ENCODE peak calls at places on chromosomes 6 and 20, in four cellular contexts. U is mammary epithelial cell, J is cardiac muscle cell, V is adrenal gland. Y is an unnamed sample. For H3K27me3, the result is how much of the 10 kb centered on the place peaks cover.

GRCh38 chr20:11753155-11753554 is 164.5 kb upstream of the BTBD3 start:
- DNase-seq in U (no peak), J (no peak), V (no peak), Y (no peak)

GRCh38 chr6:112357801-112358200 is 10.7 kb downstream of the RFPL4B start:
- DNase-seq in V (no peak), J (no peak), U (peak), Y (no peak)

GRCh38 chr6:2055143-2055542 is 190.3 kb downstream of the GMDS start:
- DNase-seq in V (no peak), J (no peak), U (no peak), Y (no peak)

GRCh38 chr20:31278178-31278577 is 20.7 kb downstream of the DEFB115 start:
- DNase-seq in J (no peak), U (no peak), V (no peak), Y (no peak)

GRCh38 chr20:59518881-59519706 is 85.2 kb upstream of the PHACTR3 start:
- DNase-seq in U (peak), J (peak), V (peak), Y (peak)

GRCh38 chr6:87754828-87755227 is 52.8 kb upstream of the AKIRIN2 start:
- DNase-seq in U (no peak), J (no peak), V (no peak), Y (no peak)

GRCh38 chr6:158669145-158670035 is 19.5 kb downstream of the SYTL3 start:
- DNase-seq in U (peak), J (no peak), V (no peak), Y (no peak)

GRCh38 chr6:14231546-14232280 is 114.1 kb downstream of the CD83 start:
- DNase-seq in U (no peak), J (no peak), V (no peak), Y (no peak)

GRCh38 chr6:33633462-33634158 is 12.5 kb downstream of the ITPR3 start:
- DNase-seq in V (peak), J (peak), U (peak), Y (peak)

GRCh38 chr6:53192590-53193232 is 44.1 kb upstream of the GCM1 start:
- DNase-seq in V (peak), U (no peak), J (no peak), Y (no peak)

GRCh38 chr20:48421547-48421946 is 406.3 kb downstream of the PREX1 start:
- DNase-seq in V (no peak), U (no peak), J (no peak), Y (no peak)

GRCh38 chr6:107443066-107443903 is 16.1 kb downstream of the PDSS2 start:
- DNase-seq in J (no peak), U (no peak), V (no peak), Y (no peak)

GRCh38 chr20:62027116-62027515 is 38.6 kb downstream of the TAF4 start:
- DNase-seq in V (peak), J (no peak), U (no peak), Y (no peak)

GRCh38 chr6:140134224-140134623 is 759.8 kb upstream of the CITED2 start:
- DNase-seq in V (no peak), J (no peak), U (no peak), Y (no peak)

GRCh38 chr20:2236266-2236665 is 59.5 kb upstream of the TGM3 start:
- DNase-seq in V (no peak), J (peak), U (peak), Y (no peak)

GRCh38 chr6:5619249-5619648 is 357.9 kb downstream of the FARS2 start:
- DNase-seq in V (no peak), U (no peak), J (no peak), Y (peak)

GRCh38 chr6:139062921-139063320 is 34.4 kb downstream of the ABRACL start:
- DNase-seq in V (no peak), U (no peak), J (no peak), Y (no peak)

GRCh38 chr20:23286346-23286745 is 64.2 kb upstream of the NXT1 start:
- DNase-seq in V (no peak), U (no peak), J (no peak), Y (no peak)

GRCh38 chr20:37230200-37230599 is 31.4 kb downstream of the GHRH start:
- DNase-seq in J (no peak), V (no peak), U (no peak), Y (no peak)

GRCh38 chr20:57030611-57031600 is 235.5 kb downstream of the BMP7 start:
- DNase-seq in J (peak), V (no peak), U (no peak), Y (no peak)

GRCh38 chr6:12440981-12441380 is 150.8 kb downstream of the EDN1 start:
- DNase-seq in U (peak), J (peak), V (no peak), Y (no peak)

GRCh38 chr6:37068523-37069270 is 63.2 kb downstream of the FGD2 start:
- DNase-seq in V (no peak), J (no peak), U (no peak), Y (no peak)

GRCh38 chr6:37137201-37137880 is 32.6 kb upstream of the PIM1 start:
- DNase-seq in J (peak), V (no peak), U (peak), Y (no peak)

GRCh38 chr20:38143646-38144554 is 21.2 kb downstream of the TGM2 start:
- DNase-seq in U (peak), V (peak), J (peak), Y (no peak)

GRCh38 chr6:11163932-11164331 is 52.4 kb upstream of the ERVFRD-1 start:
- DNase-seq in U (no peak), J (no peak), V (no peak), Y (no peak)

GRCh38 chr20:23652926-23653325 is 15.2 kb upstream of the CST3 start:
- DNase-seq in U (no peak), V (no peak), J (no peak), Y (no peak)

GRCh38 chr6:135686784-135687301 is 164.7 kb upstream of the PDE7B start:
- DNase-seq in J (no peak), U (peak), V (no peak), Y (no peak)

GRCh38 chr6:162887981-162888689 is 160.4 kb downstream of the PACRG start:
- DNase-seq in V (peak), U (no peak), J (no peak), Y (no peak)

GRCh38 chr6:55578537-55579363 is at the start of gene HMGCLL1:
- DNase-seq in V (no peak), J (peak), U (peak), Y (no peak)

GRCh38 chr6:38152620-38153019 is 333.1 kb downstream of the ZFAND3 start:
- DNase-seq in U (no peak), V (no peak), J (no peak), Y (no peak)

DNA sequence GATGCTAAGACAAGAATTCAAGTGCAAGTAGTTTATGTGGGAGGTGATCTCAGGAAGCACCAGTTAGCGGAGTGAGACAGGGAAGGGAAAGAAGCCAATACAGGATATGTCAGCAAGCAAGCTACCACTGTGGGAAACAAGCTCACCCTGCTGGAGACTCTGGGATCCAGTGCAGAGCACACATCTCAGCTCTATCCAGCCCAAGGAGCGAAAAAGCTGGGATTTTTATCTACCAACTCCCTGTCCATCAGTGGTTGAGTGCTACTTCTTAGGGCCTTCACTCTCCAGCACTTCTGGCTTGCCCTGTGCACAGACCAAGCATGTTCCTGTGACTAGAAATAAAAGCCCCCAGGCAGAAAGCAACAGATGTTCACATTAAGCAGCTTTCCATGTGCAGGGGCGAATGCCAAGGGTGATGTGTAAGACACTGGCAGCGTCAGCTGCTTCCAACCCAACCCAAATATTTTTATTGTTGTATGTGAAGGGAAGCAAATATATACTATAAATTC is 10.8 kb upstream of the RNF24 start:
- DNase-seq in J (peak), U (peak), V (no peak), Y (no peak)
- H3K27ac ChIP-seq in J (no peak), U (no peak), V (no peak), Y (no peak)

GRCh38 chr6:35213161-35213823 is 464 bp upstream of the SCUBE3 start:
- DNase-seq in U (no peak), J (peak), V (no peak), Y (no peak)

GRCh38 chr6:35214869-35215664 is 1.3 kb downstream of the SCUBE3 start:
- DNase-seq in J (peak), V (no peak), U (no peak), Y (no peak)

GRCh38 chr6:35216412-35216732 is 2.6 kb downstream of the SCUBE3 start:
- DNase-seq in J (no peak), U (no peak), V (no peak), Y (no peak)

GRCh38 chr6:35215665-35216411 is 2.1 kb downstream of the SCUBE3 start:
- DNase-seq in V (no peak), U (no peak), J (no peak), Y (no peak)

GRCh38 chr6:35213824-35214756 is at the start of gene SCUBE3:
- DNase-seq in U (peak), J (peak), V (peak), Y (peak)
- H3K4me3 ChIP-seq in U (peak), J (peak), V (peak), Y (peak)

DNA sequence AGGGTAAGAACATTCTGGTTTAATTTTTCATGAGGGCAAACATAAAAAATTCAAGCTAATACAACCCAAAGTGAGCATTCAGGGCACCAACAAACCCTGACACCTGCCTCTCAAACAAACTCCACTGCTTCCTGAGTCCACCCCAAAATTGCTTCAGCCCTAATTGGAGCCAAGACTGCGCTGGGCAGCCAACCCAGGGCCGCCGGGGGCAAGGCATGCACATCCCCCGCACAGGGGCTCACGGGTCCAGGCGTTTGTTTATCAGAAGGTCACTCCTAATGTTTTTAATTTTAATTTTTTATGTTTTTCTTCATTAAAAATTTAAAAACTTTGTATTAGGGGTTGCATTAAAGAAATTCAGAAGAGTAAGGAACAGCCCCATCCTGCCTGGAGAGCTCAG is 459.1 kb upstream of the CDH4 start:
- DNase-seq in J (no peak), U (no peak), V (no peak), Y (no peak)
- H3K27me3 ChIP-seq in J (under half), U (under half), V (under half), Y (under half)

DNA sequence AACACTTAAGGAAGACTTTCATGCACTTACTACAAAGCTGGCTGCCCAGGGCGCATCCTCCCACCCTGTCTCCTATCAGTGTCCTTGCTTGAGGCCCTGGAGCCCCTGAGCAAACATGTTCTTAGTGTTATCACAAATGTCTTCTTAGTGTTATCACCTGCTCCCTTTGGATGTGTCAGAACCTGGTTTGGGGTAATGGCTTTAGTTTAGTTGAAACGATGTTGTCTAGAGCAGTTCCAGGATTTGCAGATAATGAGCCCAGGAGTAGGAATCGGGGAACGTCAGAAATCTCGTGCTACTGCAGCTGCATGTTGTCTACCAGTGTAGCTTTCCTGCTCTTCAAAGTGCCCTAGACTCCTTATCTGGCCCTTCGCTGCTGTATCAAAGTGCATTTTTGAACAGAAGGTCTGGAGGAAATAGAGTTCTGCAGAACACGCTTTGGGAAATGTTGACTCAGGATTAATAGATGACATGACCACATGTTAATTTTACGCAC is 69.6 kb downstream of the PHACTR2 start:
- DNase-seq in U (no peak), V (no peak), J (peak), Y (no peak)
- H3K27ac ChIP-seq in U (no peak), V (peak), J (peak), Y (no peak)

GRCh38 chr20:33668791-33669155 is 2.0 kb downstream of the ACTL10 start:
- DNase-seq in J (no peak), U (no peak), V (no peak), Y (no peak)
- H3K4me3 ChIP-seq in J (no peak), U (no peak), V (no peak), Y (no peak)

DNA sequence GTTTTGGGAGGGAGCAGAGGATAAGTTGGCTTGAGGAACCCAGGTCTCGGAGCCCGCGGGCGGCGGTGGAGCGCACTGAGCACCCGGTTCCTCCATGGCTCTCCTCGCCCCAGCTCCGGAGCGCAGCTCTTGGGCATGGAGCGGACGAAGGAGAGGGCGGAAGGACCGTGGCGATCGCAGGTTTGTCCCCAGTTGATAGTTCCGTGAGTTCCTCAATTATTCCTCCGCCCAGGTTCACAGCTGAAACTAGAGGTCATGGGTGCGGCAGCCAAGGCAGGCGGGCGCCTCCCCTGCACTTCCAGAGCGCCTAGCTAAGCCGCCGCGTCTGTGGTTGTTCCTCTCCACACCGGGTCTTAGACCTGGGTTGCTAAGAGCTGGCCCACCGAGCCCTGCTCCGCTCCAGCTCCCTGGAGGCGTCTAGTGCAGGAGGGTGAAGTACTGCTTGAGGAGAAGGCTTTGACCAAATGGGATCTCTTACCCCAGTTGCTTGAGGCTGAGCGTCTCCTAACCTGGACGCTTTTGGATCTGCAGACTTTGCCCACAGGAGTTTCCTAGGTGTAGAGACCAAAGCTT is at the start of gene HTR1B:
- DNase-seq in J (peak), V (no peak), U (peak), Y (no peak)
- H3K27me3 ChIP-seq in J (under half), V (under half), U (under half), Y (under half)

GRCh38 chr6:150142304-150142656 is 564 bp upstream of the PPP1R14C start:
- DNase-seq in J (peak), V (no peak), U (peak), Y (no peak)
- H3K27ac ChIP-seq in J (no peak), V (no peak), U (peak), Y (no peak)

GRCh38 chr6:32151131-32151884 is 431 bp downstream of the PRRT1 start:
- DNase-seq in U (no peak), V (no peak), J (no peak), Y (no peak)

GRCh38 chr6:32149577-32149845 is 2.2 kb downstream of the PRRT1 start:
- DNase-seq in U (no peak), J (no peak), V (no peak), Y (no peak)

GRCh38 chr6:32148722-32149576 is 2.8 kb downstream of the PRRT1 start:
- DNase-seq in V (peak), J (no peak), U (no peak), Y (peak)

GRCh38 chr6:32151885-32152311 is at the start of gene PRRT1:
- DNase-seq in V (no peak), J (no peak), U (no peak), Y (no peak)

GRCh38 chr6:32149932-32150920 is 1.5 kb downstream of the PRRT1 start:
- DNase-seq in U (no peak), J (no peak), V (no peak), Y (no peak)
- H3K4me3 ChIP-seq in U (no peak), J (no peak), V (no peak), Y (no peak)

GRCh38 chr6:84766118-84766683 is 1.8 kb upstream of the TBX18 start:
- DNase-seq in J (no peak), U (no peak), V (no peak), Y (no peak)
- H3K27me3 ChIP-seq in J (half or more), U (half or more), V (half or more), Y (under half)

Y was measured in naive thymus-derived CD4-positive, alpha-beta T cell.